ENCODE peak calls at places on chromosomes 16 and 17, in seven cellular contexts. L is AG04450; J is uterus; A is keratinocyte; H is AG09309; P is GM10248; Y is CD8-positive, alpha-beta T cell. O is an unnamed sample.

GRCh38 chr17:75345514-75346167 is 56.4 kb upstream of the SLC25A19 start:
- DNase-seq in L (no peak), P (peak; percentile 71), H (no peak), Y (peak; percentile 67), A (no peak), J (no peak), O (peak; percentile 57)

GRCh38 chr16:83046664-83047063 is 419.9 kb downstream of the CDH13 start:
- DNase-seq in J (no peak), Y (no peak), A (no peak), P (no peak), H (no peak), L (no peak), O (no peak)

GRCh38 chr17:45144199-45145034 is 3.9 kb upstream of the HEXIM1 start:
- DNase-seq in P (no peak), Y (no peak), L (no peak), A (no peak), J (peak; percentile 79), H (no peak), O (peak; percentile 61)

GRCh38 chr17:8125947-8126305 is 2.0 kb upstream of the HES7 start:
- DNase-seq in P (no peak), L (no peak), Y (no peak), J (no peak), H (no peak), A (no peak), O (no peak)

GRCh38 chr16:54411555-54411954 is 125.0 kb upstream of the IRX3 start:
- DNase-seq in L (no peak), H (no peak), A (no peak), J (no peak), P (no peak), Y (no peak), O (no peak)

GRCh38 chr17:67068999-67069398 is 24.6 kb downstream of the CACNG1 start:
- DNase-seq in L (no peak), P (no peak), A (no peak), Y (peak; percentile 19), J (no peak), H (no peak), O (no peak)

GRCh38 chr16:46932802-46933201 is 40.7 kb downstream of the DNAJA2 start:
- DNase-seq in A (no peak), H (no peak), P (peak; percentile 53), Y (no peak), L (no peak), J (no peak), O (no peak)

GRCh38 chr17:76383645-76384221 is 676 bp upstream of the SPHK1 start:
- DNase-seq in A (no peak), L (no peak), J (peak; percentile 42), H (no peak), Y (peak; percentile 63), P (peak; percentile 62), O (peak; percentile 77)

GRCh38 chr16:64983983-64984382 is 137.9 kb downstream of the CDH11 start:
- DNase-seq in A (peak; percentile 25), L (peak; percentile 61), J (no peak), P (no peak), Y (no peak), H (peak; percentile 57), O (no peak)

GRCh38 chr16:55370762-55371482 is 46.9 kb downstream of the IRX6 start:
- DNase-seq in P (no peak), A (no peak), H (peak; percentile 14), Y (no peak), J (peak; percentile 27), L (no peak), O (peak; percentile 12)

GRCh38 chr17:61647044-61647443 is 56.0 kb upstream of the NACA2 start:
- DNase-seq in L (no peak), J (no peak), H (no peak), P (no peak), Y (no peak), A (no peak), O (no peak)

GRCh38 chr16:21214086-21214485 is 2.7 kb upstream of the ZP2 start:
- DNase-seq in A (no peak), H (no peak), J (no peak), Y (no peak), P (no peak), L (no peak), O (no peak)

GRCh38 chr16:21217121-21217520 is 5.7 kb upstream of the ZP2 start:
- DNase-seq in J (no peak), A (no peak), Y (no peak), L (no peak), P (no peak), H (no peak), O (no peak)

GRCh38 chr16:21219551-21219950 is 8.2 kb upstream of the ZP2 start:
- DNase-seq in J (no peak), A (no peak), Y (no peak), H (no peak), L (no peak), P (no peak), O (no peak)

GRCh38 chr16:21222495-21223337 is 10.8 kb upstream of the ANKS4B start:
- DNase-seq in A (no peak), Y (no peak), H (no peak), J (no peak), L (no peak), P (no peak), O (no peak)

GRCh38 chr16:21218135-21218534 is 6.8 kb upstream of the ZP2 start:
- DNase-seq in H (no peak), J (no peak), L (no peak), A (no peak), Y (no peak), P (no peak), O (no peak)
- TF ChIP-seq CTCF in H (no peak), J (no peak), L (no peak), A (no peak), Y (no peak), P (no peak), O (no peak)

GRCh38 chr17:51467336-51467735 is 207.0 kb downstream of the UTP18 start:
- DNase-seq in Y (no peak), H (no peak), A (no peak), P (no peak), L (no peak), J (no peak), O (no peak)

GRCh38 chr17:51475650-51476221 is 215.4 kb downstream of the UTP18 start:
- DNase-seq in J (no peak), H (no peak), P (no peak), Y (no peak), L (no peak), A (no peak), O (no peak)

GRCh38 chr17:51474764-51475163 is 214.4 kb downstream of the UTP18 start:
- DNase-seq in H (no peak), P (no peak), J (no peak), Y (no peak), L (no peak), A (no peak), O (no peak)

DNA sequence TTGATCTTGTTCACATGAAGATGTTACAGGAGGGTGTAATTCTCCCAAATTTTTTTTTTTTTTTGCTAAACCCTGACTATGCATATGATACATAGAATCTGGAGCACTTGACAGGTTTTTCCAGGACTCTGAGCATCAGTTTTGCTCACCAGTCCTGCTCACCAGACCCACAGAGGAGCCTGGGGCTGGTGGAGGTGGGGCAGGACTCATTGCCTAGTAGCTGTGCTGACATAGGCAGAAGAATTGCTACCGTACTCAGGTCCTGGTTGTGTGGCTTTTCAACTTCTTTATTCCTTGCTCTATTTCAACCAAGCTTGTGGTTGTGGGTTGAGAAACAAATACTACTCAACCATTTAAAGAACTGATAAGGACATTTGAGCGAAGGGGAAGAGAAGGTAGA is 212.3 kb downstream of the UTP18 start:
- DNase-seq in J (no peak), Y (no peak), H (no peak), L (no peak), P (no peak), A (no peak), O (no peak)
- TF ChIP-seq CTCF in J (no peak), Y (no peak), H (no peak), L (no peak), P (no peak), A (no peak), O (no peak)

DNA sequence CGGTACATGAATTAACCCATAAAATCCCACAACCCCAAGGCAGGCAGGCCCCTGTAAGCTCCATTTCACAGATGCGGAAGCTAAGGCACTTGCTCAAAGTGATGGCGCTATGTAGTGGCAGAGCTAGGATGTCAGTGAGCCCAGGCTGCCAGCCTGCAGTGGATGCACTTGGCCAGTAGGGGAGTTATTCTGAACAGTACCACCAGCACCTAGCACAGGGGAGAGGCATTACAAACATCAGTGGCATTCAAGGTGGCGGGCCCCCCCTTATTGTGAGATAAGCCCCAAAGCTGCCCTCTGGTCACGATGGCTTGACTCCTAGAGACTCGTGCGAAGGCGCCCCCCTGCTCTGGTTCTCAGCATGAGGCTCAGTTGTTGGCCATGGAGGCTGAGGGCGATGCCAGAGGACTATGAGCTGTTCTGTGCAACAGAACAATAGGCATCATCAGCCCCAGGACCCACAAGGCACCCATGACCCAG is 33.8 kb downstream of the GTF3C1 start:
- DNase-seq in J (no peak), L (no peak), Y (no peak), P (peak; percentile 59), A (no peak), H (no peak), O (peak; percentile 43)
- TF ChIP-seq CTCF in J (no peak), L (peak; percentile 61), Y (peak; percentile 38), P (peak; percentile 51), A (peak; percentile 84), H (peak; percentile 65), O (peak; percentile 45)

DNA sequence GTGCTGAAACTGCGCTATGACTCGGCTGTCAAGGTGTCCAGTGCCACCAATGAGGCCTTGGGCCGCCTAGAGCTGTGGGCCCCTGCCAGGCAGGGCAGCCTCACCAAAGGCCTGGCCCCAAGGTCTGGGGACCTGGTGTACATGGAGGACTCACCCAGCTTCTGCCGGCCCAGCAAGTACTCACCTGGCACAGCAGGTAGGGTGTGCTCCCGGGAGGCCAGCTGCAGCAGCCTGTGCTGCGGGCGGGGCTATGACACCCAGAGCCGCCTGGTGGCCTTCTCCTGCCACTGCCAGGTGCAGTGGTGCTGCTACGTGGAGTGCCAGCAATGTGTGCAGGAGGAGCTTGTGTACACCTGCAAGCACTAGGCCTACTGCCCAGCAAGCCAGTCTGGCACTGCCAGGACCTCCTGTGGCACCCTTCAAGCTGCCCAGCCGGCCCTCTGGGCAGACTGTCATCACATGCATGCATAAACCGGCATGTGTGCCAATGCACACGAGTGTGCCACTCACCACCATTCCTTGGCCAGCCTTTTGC is 25.0 kb downstream of the WNT9B start:
- DNase-seq in L (no peak), J (no peak), H (no peak), Y (no peak), P (no peak), A (peak; percentile 17), O (no peak)
- TF ChIP-seq CTCF in L (peak; percentile 14), J (no peak), H (peak; percentile 29), Y (no peak), P (no peak), A (peak; percentile 90), O (peak; percentile 26)

GRCh38 chr17:73524941-73525679 is 119.1 kb downstream of the SDK2 start:
- DNase-seq in H (no peak), P (no peak), J (no peak), A (no peak), Y (no peak), L (no peak), O (no peak)
- TF ChIP-seq CTCF in H (no peak), P (no peak), J (no peak), A (no peak), Y (no peak), L (no peak), O (no peak)

GRCh38 chr16:29837833-29838232 is 17.6 kb downstream of the MVP start:
- DNase-seq in J (no peak), L (no peak), H (no peak), A (no peak), P (no peak), Y (no peak), O (no peak)
- TF ChIP-seq CTCF in J (no peak), L (no peak), H (no peak), A (no peak), P (no peak), Y (no peak), O (no peak)

O was measured in GM20000.